ENCODE peak calls at places on chromosomes 1 and 21, in ten cellular contexts. One of them, this sample, is unnamed.

GRCh38 chr1:36414384-36414783 is 16.7 kb upstream of the LSM10 start:
- DNase-seq in foreskin fibroblast: no peak
- DNase-seq in Right ventricle myocardium superior: no peak
- DNase-seq in mucosa of descending colon: no peak
- DNase-seq in putamen: no peak
- DNase-seq in stimulated activated CD8-positive, alpha-beta memory T cell treated with anti-CD3 and anti-CD28 coated beads, Interleukin-4, amount 100 ng/mL, for 4 hours: no peak
- DNase-seq in H9: no peak
- DNase-seq in WTC11: no peak
- DNase-seq in activated CD4-positive, alpha-beta T cell treated with anti-CD3 and anti-CD28 coated beads, Interleukin-2, amount 10 ng/mL, durations not matched to agents 7 days and 5 days: no peak
- DNase-seq in HL-60: no peak
- DNase-seq in this sample: no peak

GRCh38 chr1:30774550-30775432 is 17.2 kb upstream of the LAPTM5 start:
- DNase-seq in mucosa of descending colon: no peak
- DNase-seq in stimulated activated CD8-positive, alpha-beta memory T cell treated with anti-CD3 and anti-CD28 coated beads, Interleukin-4, amount 100 ng/mL, for 4 hours: no peak
- DNase-seq in foreskin fibroblast: no peak
- DNase-seq in WTC11: no peak
- DNase-seq in putamen: no peak
- DNase-seq in HL-60: no peak
- DNase-seq in H9: no peak
- DNase-seq in Right ventricle myocardium superior: peak
- DNase-seq in activated CD4-positive, alpha-beta T cell treated with anti-CD3 and anti-CD28 coated beads, Interleukin-2, amount 10 ng/mL, durations not matched to agents 7 days and 5 days: no peak
- DNase-seq in this sample: no peak

GRCh38 chr1:145977016-145977415 is 12.5 kb downstream of the POLR3GL start:
- DNase-seq in mucosa of descending colon: no peak
- DNase-seq in HL-60: no peak
- DNase-seq in H9: no peak
- DNase-seq in activated CD4-positive, alpha-beta T cell treated with anti-CD3 and anti-CD28 coated beads, Interleukin-2, amount 10 ng/mL, durations not matched to agents 7 days and 5 days: no peak
- DNase-seq in WTC11: no peak
- DNase-seq in Right ventricle myocardium superior: no peak
- DNase-seq in putamen: no peak
- DNase-seq in stimulated activated CD8-positive, alpha-beta memory T cell treated with anti-CD3 and anti-CD28 coated beads, Interleukin-4, amount 100 ng/mL, for 4 hours: no peak
- DNase-seq in foreskin fibroblast: no peak
- DNase-seq in this sample: no peak

GRCh38 chr1:12615916-12616708 is 1.9 kb downstream of the DHRS3 start:
- DNase-seq in HL-60: no peak
- DNase-seq in putamen: peak
- DNase-seq in WTC11: peak
- DNase-seq in stimulated activated CD8-positive, alpha-beta memory T cell treated with anti-CD3 and anti-CD28 coated beads, Interleukin-4, amount 100 ng/mL, for 4 hours: no peak
- DNase-seq in H9: peak
- DNase-seq in activated CD4-positive, alpha-beta T cell treated with anti-CD3 and anti-CD28 coated beads, Interleukin-2, amount 10 ng/mL, durations not matched to agents 7 days and 5 days: no peak
- DNase-seq in Right ventricle myocardium superior: peak
- DNase-seq in mucosa of descending colon: peak
- DNase-seq in foreskin fibroblast: peak
- DNase-seq in this sample: peak

GRCh38 chr1:229554886-229555621 is 3.5 kb downstream of the ABCB10 start:
- DNase-seq in stimulated activated CD8-positive, alpha-beta memory T cell treated with anti-CD3 and anti-CD28 coated beads, Interleukin-4, amount 100 ng/mL, for 4 hours: no peak
- DNase-seq in WTC11: no peak
- DNase-seq in activated CD4-positive, alpha-beta T cell treated with anti-CD3 and anti-CD28 coated beads, Interleukin-2, amount 10 ng/mL, durations not matched to agents 7 days and 5 days: no peak
- DNase-seq in foreskin fibroblast: no peak
- DNase-seq in putamen: no peak
- DNase-seq in mucosa of descending colon: no peak
- DNase-seq in H9: no peak
- DNase-seq in HL-60: no peak
- DNase-seq in Right ventricle myocardium superior: no peak
- DNase-seq in this sample: no peak

GRCh38 chr1:20660363-20661234 is 570 bp downstream of the DDOST start:
- DNase-seq in stimulated activated CD8-positive, alpha-beta memory T cell treated with anti-CD3 and anti-CD28 coated beads, Interleukin-4, amount 100 ng/mL, for 4 hours: no peak
- DNase-seq in H9: no peak
- DNase-seq in HL-60: no peak
- DNase-seq in Right ventricle myocardium superior: no peak
- DNase-seq in foreskin fibroblast: no peak
- DNase-seq in putamen: no peak
- DNase-seq in activated CD4-positive, alpha-beta T cell treated with anti-CD3 and anti-CD28 coated beads, Interleukin-2, amount 10 ng/mL, durations not matched to agents 7 days and 5 days: no peak
- DNase-seq in WTC11: no peak
- DNase-seq in mucosa of descending colon: no peak
- DNase-seq in this sample: no peak

GRCh38 chr21:31580866-31581276 is 78.6 kb upstream of the SOD1 start:
- DNase-seq in H9: peak
- DNase-seq in putamen: peak
- DNase-seq in HL-60: no peak
- DNase-seq in foreskin fibroblast: peak
- DNase-seq in Right ventricle myocardium superior: peak
- DNase-seq in stimulated activated CD8-positive, alpha-beta memory T cell treated with anti-CD3 and anti-CD28 coated beads, Interleukin-4, amount 100 ng/mL, for 4 hours: peak
- DNase-seq in mucosa of descending colon: peak
- DNase-seq in activated CD4-positive, alpha-beta T cell treated with anti-CD3 and anti-CD28 coated beads, Interleukin-2, amount 10 ng/mL, durations not matched to agents 7 days and 5 days: peak
- DNase-seq in WTC11: peak
- DNase-seq in this sample: peak

GRCh38 chr1:204623894-204624361 is 61.6 kb downstream of the LRRN2 start:
- DNase-seq in stimulated activated CD8-positive, alpha-beta memory T cell treated with anti-CD3 and anti-CD28 coated beads, Interleukin-4, amount 100 ng/mL, for 4 hours: no peak
- DNase-seq in activated CD4-positive, alpha-beta T cell treated with anti-CD3 and anti-CD28 coated beads, Interleukin-2, amount 10 ng/mL, durations not matched to agents 7 days and 5 days: peak
- DNase-seq in putamen: no peak
- DNase-seq in H9: peak
- DNase-seq in foreskin fibroblast: peak
- DNase-seq in Right ventricle myocardium superior: no peak
- DNase-seq in WTC11: peak
- DNase-seq in HL-60: no peak
- DNase-seq in mucosa of descending colon: no peak
- DNase-seq in this sample: peak

GRCh38 chr1:3746784-3747521 is 5.3 kb upstream of the CCDC27 start:
- DNase-seq in stimulated activated CD8-positive, alpha-beta memory T cell treated with anti-CD3 and anti-CD28 coated beads, Interleukin-4, amount 100 ng/mL, for 4 hours: peak
- DNase-seq in mucosa of descending colon: peak
- DNase-seq in HL-60: peak
- DNase-seq in WTC11: peak
- DNase-seq in H9: peak
- DNase-seq in foreskin fibroblast: peak
- DNase-seq in activated CD4-positive, alpha-beta T cell treated with anti-CD3 and anti-CD28 coated beads, Interleukin-2, amount 10 ng/mL, durations not matched to agents 7 days and 5 days: peak
- DNase-seq in Right ventricle myocardium superior: peak
- DNase-seq in putamen: peak
- DNase-seq in this sample: peak

GRCh38 chr1:74162333-74162732 is 35.6 kb downstream of the LRRIQ3 start:
- DNase-seq in putamen: no peak
- DNase-seq in H9: no peak
- DNase-seq in HL-60: no peak
- DNase-seq in WTC11: no peak
- DNase-seq in foreskin fibroblast: no peak
- DNase-seq in mucosa of descending colon: no peak
- DNase-seq in activated CD4-positive, alpha-beta T cell treated with anti-CD3 and anti-CD28 coated beads, Interleukin-2, amount 10 ng/mL, durations not matched to agents 7 days and 5 days: no peak
- DNase-seq in Right ventricle myocardium superior: no peak
- DNase-seq in stimulated activated CD8-positive, alpha-beta memory T cell treated with anti-CD3 and anti-CD28 coated beads, Interleukin-4, amount 100 ng/mL, for 4 hours: no peak
- DNase-seq in this sample: no peak

GRCh38 chr21:42819861-42820512 is 59.4 kb downstream of the WDR4 start:
- DNase-seq in foreskin fibroblast: no peak
- DNase-seq in WTC11: no peak
- DNase-seq in activated CD4-positive, alpha-beta T cell treated with anti-CD3 and anti-CD28 coated beads, Interleukin-2, amount 10 ng/mL, durations not matched to agents 7 days and 5 days: no peak
- DNase-seq in H9: no peak
- DNase-seq in stimulated activated CD8-positive, alpha-beta memory T cell treated with anti-CD3 and anti-CD28 coated beads, Interleukin-4, amount 100 ng/mL, for 4 hours: no peak
- DNase-seq in putamen: no peak
- DNase-seq in mucosa of descending colon: no peak
- DNase-seq in HL-60: no peak
- DNase-seq in Right ventricle myocardium superior: no peak
- DNase-seq in this sample: no peak

GRCh38 chr1:119286587-119287181 is 81.9 kb upstream of the HAO2 start:
- DNase-seq in putamen: no peak
- DNase-seq in WTC11: peak
- DNase-seq in stimulated activated CD8-positive, alpha-beta memory T cell treated with anti-CD3 and anti-CD28 coated beads, Interleukin-4, amount 100 ng/mL, for 4 hours: no peak
- DNase-seq in Right ventricle myocardium superior: no peak
- DNase-seq in H9: peak
- DNase-seq in foreskin fibroblast: peak
- DNase-seq in activated CD4-positive, alpha-beta T cell treated with anti-CD3 and anti-CD28 coated beads, Interleukin-2, amount 10 ng/mL, durations not matched to agents 7 days and 5 days: peak
- DNase-seq in HL-60: no peak
- DNase-seq in mucosa of descending colon: no peak
- DNase-seq in this sample: peak

GRCh38 chr1:24586970-24587820 is 31.3 kb downstream of the NCMAP start:
- DNase-seq in H9: no peak
- DNase-seq in WTC11: no peak
- DNase-seq in HL-60: peak
- DNase-seq in mucosa of descending colon: no peak
- DNase-seq in stimulated activated CD8-positive, alpha-beta memory T cell treated with anti-CD3 and anti-CD28 coated beads, Interleukin-4, amount 100 ng/mL, for 4 hours: peak
- DNase-seq in Right ventricle myocardium superior: no peak
- DNase-seq in putamen: peak
- DNase-seq in foreskin fibroblast: peak
- DNase-seq in activated CD4-positive, alpha-beta T cell treated with anti-CD3 and anti-CD28 coated beads, Interleukin-2, amount 10 ng/mL, durations not matched to agents 7 days and 5 days: peak
- DNase-seq in this sample: peak

GRCh38 chr1:181152892-181153633 is 64.6 kb downstream of the IER5 start:
- DNase-seq in activated CD4-positive, alpha-beta T cell treated with anti-CD3 and anti-CD28 coated beads, Interleukin-2, amount 10 ng/mL, durations not matched to agents 7 days and 5 days: no peak
- DNase-seq in Right ventricle myocardium superior: peak
- DNase-seq in mucosa of descending colon: peak
- DNase-seq in foreskin fibroblast: peak
- DNase-seq in WTC11: peak
- DNase-seq in H9: no peak
- DNase-seq in HL-60: peak
- DNase-seq in putamen: peak
- DNase-seq in stimulated activated CD8-positive, alpha-beta memory T cell treated with anti-CD3 and anti-CD28 coated beads, Interleukin-4, amount 100 ng/mL, for 4 hours: no peak
- DNase-seq in this sample: peak

GRCh38 chr1:157156058-157156541 is 17.9 kb upstream of the ETV3 start:
- DNase-seq in putamen: peak
- DNase-seq in foreskin fibroblast: peak
- DNase-seq in WTC11: peak
- DNase-seq in stimulated activated CD8-positive, alpha-beta memory T cell treated with anti-CD3 and anti-CD28 coated beads, Interleukin-4, amount 100 ng/mL, for 4 hours: peak
- DNase-seq in H9: peak
- DNase-seq in HL-60: no peak
- DNase-seq in Right ventricle myocardium superior: peak
- DNase-seq in mucosa of descending colon: peak
- DNase-seq in activated CD4-positive, alpha-beta T cell treated with anti-CD3 and anti-CD28 coated beads, Interleukin-2, amount 10 ng/mL, durations not matched to agents 7 days and 5 days: peak
- DNase-seq in this sample: peak

GRCh38 chr1:22043175-22043769 is 9.2 kb upstream of the CDC42 start:
- DNase-seq in mucosa of descending colon: no peak
- DNase-seq in Right ventricle myocardium superior: no peak
- DNase-seq in WTC11: no peak
- DNase-seq in activated CD4-positive, alpha-beta T cell treated with anti-CD3 and anti-CD28 coated beads, Interleukin-2, amount 10 ng/mL, durations not matched to agents 7 days and 5 days: no peak
- DNase-seq in HL-60: no peak
- DNase-seq in putamen: no peak
- DNase-seq in H9: no peak
- DNase-seq in stimulated activated CD8-positive, alpha-beta memory T cell treated with anti-CD3 and anti-CD28 coated beads, Interleukin-4, amount 100 ng/mL, for 4 hours: no peak
- DNase-seq in foreskin fibroblast: no peak
- DNase-seq in this sample: peak

GRCh38 chr1:40264354-40264781 is 6.3 kb downstream of the ZMPSTE24 start:
- DNase-seq in HL-60: no peak
- DNase-seq in mucosa of descending colon: no peak
- DNase-seq in Right ventricle myocardium superior: no peak
- DNase-seq in WTC11: no peak
- DNase-seq in H9: no peak
- DNase-seq in foreskin fibroblast: no peak
- DNase-seq in stimulated activated CD8-positive, alpha-beta memory T cell treated with anti-CD3 and anti-CD28 coated beads, Interleukin-4, amount 100 ng/mL, for 4 hours: no peak
- DNase-seq in activated CD4-positive, alpha-beta T cell treated with anti-CD3 and anti-CD28 coated beads, Interleukin-2, amount 10 ng/mL, durations not matched to agents 7 days and 5 days: no peak
- DNase-seq in putamen: no peak
- DNase-seq in this sample: no peak

GRCh38 chr1:6261615-6261995 is 707 bp upstream of the GPR153 start:
- DNase-seq in WTC11: no peak
- DNase-seq in H9: peak
- DNase-seq in stimulated activated CD8-positive, alpha-beta memory T cell treated with anti-CD3 and anti-CD28 coated beads, Interleukin-4, amount 100 ng/mL, for 4 hours: no peak
- DNase-seq in putamen: no peak
- DNase-seq in mucosa of descending colon: no peak
- DNase-seq in foreskin fibroblast: peak
- DNase-seq in Right ventricle myocardium superior: no peak
- DNase-seq in HL-60: no peak
- DNase-seq in activated CD4-positive, alpha-beta T cell treated with anti-CD3 and anti-CD28 coated beads, Interleukin-2, amount 10 ng/mL, durations not matched to agents 7 days and 5 days: no peak
- DNase-seq in this sample: peak

GRCh38 chr1:81679972-81680371 is 120.8 kb upstream of the ADGRL2 start:
- DNase-seq in putamen: no peak
- DNase-seq in mucosa of descending colon: no peak
- DNase-seq in H9: no peak
- DNase-seq in WTC11: no peak
- DNase-seq in foreskin fibroblast: peak
- DNase-seq in HL-60: no peak
- DNase-seq in activated CD4-positive, alpha-beta T cell treated with anti-CD3 and anti-CD28 coated beads, Interleukin-2, amount 10 ng/mL, durations not matched to agents 7 days and 5 days: no peak
- DNase-seq in Right ventricle myocardium superior: peak
- DNase-seq in stimulated activated CD8-positive, alpha-beta memory T cell treated with anti-CD3 and anti-CD28 coated beads, Interleukin-4, amount 100 ng/mL, for 4 hours: no peak
- DNase-seq in this sample: peak

GRCh38 chr1:155698382-155699038 is 9.6 kb downstream of the DAP3 start:
- DNase-seq in activated CD4-positive, alpha-beta T cell treated with anti-CD3 and anti-CD28 coated beads, Interleukin-2, amount 10 ng/mL, durations not matched to agents 7 days and 5 days: no peak
- DNase-seq in stimulated activated CD8-positive, alpha-beta memory T cell treated with anti-CD3 and anti-CD28 coated beads, Interleukin-4, amount 100 ng/mL, for 4 hours: no peak
- DNase-seq in foreskin fibroblast: peak
- DNase-seq in Right ventricle myocardium superior: no peak
- DNase-seq in H9: no peak
- DNase-seq in HL-60: no peak
- DNase-seq in WTC11: no peak
- DNase-seq in putamen: no peak
- DNase-seq in mucosa of descending colon: no peak
- DNase-seq in this sample: peak

GRCh38 chr21:44498965-44499560 is 40.9 kb downstream of the KRTAP10-1 start:
- DNase-seq in Right ventricle myocardium superior: no peak
- DNase-seq in H9: no peak
- DNase-seq in stimulated activated CD8-positive, alpha-beta memory T cell treated with anti-CD3 and anti-CD28 coated beads, Interleukin-4, amount 100 ng/mL, for 4 hours: no peak
- DNase-seq in activated CD4-positive, alpha-beta T cell treated with anti-CD3 and anti-CD28 coated beads, Interleukin-2, amount 10 ng/mL, durations not matched to agents 7 days and 5 days: no peak
- DNase-seq in mucosa of descending colon: peak
- DNase-seq in foreskin fibroblast: no peak
- DNase-seq in HL-60: no peak
- DNase-seq in WTC11: no peak
- DNase-seq in putamen: no peak
- DNase-seq in this sample: no peak

GRCh38 chr1:61183471-61184034 is 101.2 kb downstream of the NFIA start:
- DNase-seq in WTC11: no peak
- DNase-seq in activated CD4-positive, alpha-beta T cell treated with anti-CD3 and anti-CD28 coated beads, Interleukin-2, amount 10 ng/mL, durations not matched to agents 7 days and 5 days: no peak
- DNase-seq in foreskin fibroblast: peak
- DNase-seq in mucosa of descending colon: peak
- DNase-seq in HL-60: no peak
- DNase-seq in Right ventricle myocardium superior: peak
- DNase-seq in stimulated activated CD8-positive, alpha-beta memory T cell treated with anti-CD3 and anti-CD28 coated beads, Interleukin-4, amount 100 ng/mL, for 4 hours: no peak
- DNase-seq in H9: no peak
- DNase-seq in putamen: peak
- DNase-seq in this sample: no peak

GRCh38 chr1:95086949-95087533 is 14.3 kb upstream of the ALG14 start:
- DNase-seq in foreskin fibroblast: peak
- DNase-seq in putamen: no peak
- DNase-seq in Right ventricle myocardium superior: no peak
- DNase-seq in HL-60: no peak
- DNase-seq in stimulated activated CD8-positive, alpha-beta memory T cell treated with anti-CD3 and anti-CD28 coated beads, Interleukin-4, amount 100 ng/mL, for 4 hours: no peak
- DNase-seq in H9: peak
- DNase-seq in activated CD4-positive, alpha-beta T cell treated with anti-CD3 and anti-CD28 coated beads, Interleukin-2, amount 10 ng/mL, durations not matched to agents 7 days and 5 days: no peak
- DNase-seq in WTC11: no peak
- DNase-seq in mucosa of descending colon: no peak
- DNase-seq in this sample: peak

GRCh38 chr1:108057536-108057935 is 92.6 kb upstream of the VAV3 start:
- DNase-seq in foreskin fibroblast: peak
- DNase-seq in activated CD4-positive, alpha-beta T cell treated with anti-CD3 and anti-CD28 coated beads, Interleukin-2, amount 10 ng/mL, durations not matched to agents 7 days and 5 days: no peak
- DNase-seq in WTC11: peak
- DNase-seq in Right ventricle myocardium superior: peak
- DNase-seq in putamen: no peak
- DNase-seq in mucosa of descending colon: no peak
- DNase-seq in H9: peak
- DNase-seq in HL-60: no peak
- DNase-seq in stimulated activated CD8-positive, alpha-beta memory T cell treated with anti-CD3 and anti-CD28 coated beads, Interleukin-4, amount 100 ng/mL, for 4 hours: no peak
- DNase-seq in this sample: peak

GRCh38 chr1:216422821-216423529 is at the start of gene USH2A:
- DNase-seq in activated CD4-positive, alpha-beta T cell treated with anti-CD3 and anti-CD28 coated beads, Interleukin-2, amount 10 ng/mL, durations not matched to agents 7 days and 5 days: no peak
- DNase-seq in foreskin fibroblast: no peak
- DNase-seq in stimulated activated CD8-positive, alpha-beta memory T cell treated with anti-CD3 and anti-CD28 coated beads, Interleukin-4, amount 100 ng/mL, for 4 hours: no peak
- DNase-seq in putamen: no peak
- DNase-seq in HL-60: no peak
- DNase-seq in Right ventricle myocardium superior: no peak
- DNase-seq in WTC11: peak
- DNase-seq in mucosa of descending colon: no peak
- DNase-seq in H9: peak
- DNase-seq in this sample: no peak

GRCh38 chr1:67874501-67875111 is 41.3 kb upstream of the GNG12 start:
- DNase-seq in foreskin fibroblast: no peak
- DNase-seq in H9: no peak
- DNase-seq in HL-60: no peak
- DNase-seq in Right ventricle myocardium superior: no peak
- DNase-seq in mucosa of descending colon: no peak
- DNase-seq in WTC11: no peak
- DNase-seq in stimulated activated CD8-positive, alpha-beta memory T cell treated with anti-CD3 and anti-CD28 coated beads, Interleukin-4, amount 100 ng/mL, for 4 hours: no peak
- DNase-seq in putamen: no peak
- DNase-seq in activated CD4-positive, alpha-beta T cell treated with anti-CD3 and anti-CD28 coated beads, Interleukin-2, amount 10 ng/mL, durations not matched to agents 7 days and 5 days: no peak
- DNase-seq in this sample: no peak

GRCh38 chr1:39576016-39576657 is 453 bp downstream of the PABPC4 start:
- DNase-seq in activated CD4-positive, alpha-beta T cell treated with anti-CD3 and anti-CD28 coated beads, Interleukin-2, amount 10 ng/mL, durations not matched to agents 7 days and 5 days: peak
- DNase-seq in WTC11: peak
- DNase-seq in mucosa of descending colon: peak
- DNase-seq in Right ventricle myocardium superior: peak
- DNase-seq in H9: no peak
- DNase-seq in HL-60: no peak
- DNase-seq in putamen: peak
- DNase-seq in stimulated activated CD8-positive, alpha-beta memory T cell treated with anti-CD3 and anti-CD28 coated beads, Interleukin-4, amount 100 ng/mL, for 4 hours: peak
- DNase-seq in foreskin fibroblast: peak
- DNase-seq in this sample: peak

GRCh38 chr1:186793582-186793927 is 35.2 kb upstream of the PLA2G4A start:
- DNase-seq in mucosa of descending colon: no peak
- DNase-seq in foreskin fibroblast: no peak
- DNase-seq in WTC11: no peak
- DNase-seq in Right ventricle myocardium superior: no peak
- DNase-seq in H9: no peak
- DNase-seq in activated CD4-positive, alpha-beta T cell treated with anti-CD3 and anti-CD28 coated beads, Interleukin-2, amount 10 ng/mL, durations not matched to agents 7 days and 5 days: no peak
- DNase-seq in HL-60: no peak
- DNase-seq in stimulated activated CD8-positive, alpha-beta memory T cell treated with anti-CD3 and anti-CD28 coated beads, Interleukin-4, amount 100 ng/mL, for 4 hours: no peak
- DNase-seq in putamen: no peak
- DNase-seq in this sample: no peak